ENCODE peak calls at places on chromosome 21, in ten cellular contexts. T is DND-41; Q is right lobe of liver; D is prostate gland; W is left ventricle myocardium inferior; A is tibial artery; P is neural progenitor cell; U is right atrium auricular region; R is CD8-positive, alpha-beta memory T cell; V is heart right ventricle. B is an unnamed sample.

GRCh38 chr21:16347223-16347622 is 617.4 kb downstream of the USP25 start:
- DNase-seq in T (no peak), Q (no peak), D (no peak), W (no peak), A (no peak), P (no peak), U (no peak), R (no peak), V (no peak), B (no peak)

GRCh38 chr21:42219606-42220137 is 732 bp downstream of the ABCG1 start:
- DNase-seq in T (no peak), Q (no peak), D (no peak), W (peak; percentile 28), A (no peak), P (peak; percentile 57), U (no peak), R (no peak), V (peak; percentile 44), B (no peak)

GRCh38 chr21:17498586-17498985 is 14.3 kb upstream of the CXADR start:
- DNase-seq in T (no peak), Q (no peak), D (peak; percentile 14), W (no peak), A (no peak), P (no peak), U (no peak), R (no peak), V (no peak), B (no peak)

GRCh38 chr21:41764558-41765392 is 2.1 kb downstream of the RIPK4 start:
- DNase-seq in T (peak; percentile 55), Q (no peak), D (no peak), W (no peak), A (no peak), P (no peak), U (no peak), R (no peak), V (no peak), B (no peak)

GRCh38 chr21:17506936-17507335 is 5.9 kb upstream of the CXADR start:
- DNase-seq in T (no peak), Q (no peak), D (no peak), W (no peak), A (no peak), P (no peak), U (no peak), R (no peak), V (no peak), B (no peak)

GRCh38 chr21:15326032-15326867 is 261.4 kb upstream of the NRIP1 start:
- DNase-seq in T (no peak), Q (no peak), D (no peak), W (no peak), A (no peak), P (no peak), U (no peak), R (no peak), V (no peak), B (no peak)

GRCh38 chr21:39915881-39916280 is 48.6 kb downstream of the PCP4 start:
- DNase-seq in T (no peak), Q (no peak), D (no peak), W (no peak), A (no peak), P (no peak), U (no peak), R (no peak), V (no peak), B (no peak)

GRCh38 chr21:31612889-31613785 is 46.4 kb upstream of the SOD1 start:
- DNase-seq in T (no peak), Q (no peak), D (no peak), W (no peak), A (no peak), P (peak; percentile 67), U (no peak), R (no peak), V (no peak), B (no peak)

GRCh38 chr21:37338671-37339526 is 27.7 kb upstream of the DYRK1A start:
- DNase-seq in T (no peak), Q (no peak), D (no peak), W (peak; percentile 42), A (peak; percentile 69), P (no peak), U (peak; percentile 86), R (no peak), V (peak; percentile 37), B (no peak)
- H3K4me1 ChIP-seq in T (no peaks in the 10 kb centered on the region), Q (no peaks in the 10 kb centered on the region), D (no peaks in the 10 kb centered on the region), W (peaks cover 29% of the 10 kb centered on the region), A (peaks cover 22% of the 10 kb centered on the region), P (peaks cover 8% of the 10 kb centered on the region), U (no peaks in the 10 kb centered on the region), R (no peaks in the 10 kb centered on the region), V (peaks cover 13% of the 10 kb centered on the region), B (no peaks in the 10 kb centered on the region)

GRCh38 chr21:29299046-29299905 is 554 bp downstream of the BACH1 start:
- DNase-seq in T (peak; percentile 63), Q (peak; percentile 69), D (peak; percentile 31), W (peak; percentile 69), A (peak; percentile 75), P (peak; percentile 78), U (peak; percentile 78), R (peak; percentile 70), V (peak; percentile 65), B (peak; percentile 67)
- H3K4me1 ChIP-seq in T (peaks cover 56% of the 10 kb centered on the region), Q (peaks cover 26% of the 10 kb centered on the region), D (no peaks in the 10 kb centered on the region), W (peaks cover 63% of the 10 kb centered on the region), A (peaks cover 51% of the 10 kb centered on the region), P (peaks cover 12% of the 10 kb centered on the region), U (no peaks in the 10 kb centered on the region), R (peaks cover 55% of the 10 kb centered on the region), V (peaks cover 47% of the 10 kb centered on the region), B (peaks cover 62% of the 10 kb centered on the region)

GRCh38 chr21:44878053-44878982 is 4.8 kb upstream of the PTTG1IP start:
- DNase-seq in T (no peak), Q (peak; percentile 73), D (no peak), W (peak; percentile 9), A (no peak), P (no peak), U (no peak), R (no peak), V (peak; percentile 1), B (no peak)
- H3K4me1 ChIP-seq in T (peaks cover 20% of the 10 kb centered on the region), Q (peaks cover 19% of the 10 kb centered on the region), D (no peaks in the 10 kb centered on the region), W (peaks cover 31% of the 10 kb centered on the region), A (peaks cover 18% of the 10 kb centered on the region), P (peaks cover 4% of the 10 kb centered on the region), U (no peaks in the 10 kb centered on the region), R (peaks cover 31% of the 10 kb centered on the region), V (peaks cover 4% of the 10 kb centered on the region), B (peaks cover 23% of the 10 kb centered on the region)

DNA sequence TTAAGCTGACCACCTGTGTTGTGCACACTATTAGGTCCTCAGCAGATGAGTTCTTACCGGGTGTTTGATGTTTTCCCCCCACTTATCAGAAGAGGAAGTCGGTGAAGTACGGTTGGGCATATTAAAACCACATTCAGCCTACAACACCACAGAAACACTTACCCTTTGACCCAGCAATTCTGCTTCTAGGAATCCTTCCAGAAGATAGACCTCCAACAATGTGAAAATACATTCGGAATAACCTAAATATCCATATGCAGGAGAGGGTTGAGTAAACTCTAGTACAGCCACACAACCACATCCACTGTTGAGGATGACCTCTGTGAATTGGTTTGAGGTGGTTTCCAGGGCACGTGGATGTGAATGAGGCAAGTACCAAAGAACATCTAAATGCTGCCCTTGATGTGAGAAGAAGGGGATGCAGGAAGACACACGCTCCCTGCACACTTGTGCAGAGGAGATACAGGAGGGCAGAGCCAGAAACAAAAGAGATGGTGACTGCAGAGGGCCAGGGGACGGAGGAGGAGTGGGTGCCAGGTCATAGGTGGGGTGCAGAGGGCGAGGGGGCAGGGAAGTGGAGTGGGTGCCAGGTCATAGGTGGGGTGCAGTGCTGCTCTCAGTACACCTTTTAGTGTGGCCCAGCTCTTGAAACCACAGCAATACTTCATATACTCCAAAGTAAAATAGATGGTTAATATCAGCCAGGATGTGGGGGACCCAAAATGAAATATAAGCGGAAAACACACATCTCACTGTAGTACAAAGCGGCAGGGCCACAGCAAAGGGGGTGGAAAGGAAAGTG is 12.8 kb downstream of the ADARB1 start:
- DNase-seq in T (peak; percentile 70), Q (no peak), D (no peak), W (no peak), A (no peak), P (no peak), U (no peak), R (no peak), V (no peak), B (no peak)
- H3K4me1 ChIP-seq in T (peaks cover 51% of the 10 kb centered on the region), Q (no peaks in the 10 kb centered on the region), D (peaks cover 7% of the 10 kb centered on the region), W (peaks cover 69% of the 10 kb centered on the region), A (peaks cover 100% of the 10 kb centered on the region), P (peaks cover 9% of the 10 kb centered on the region), U (no peaks in the 10 kb centered on the region), R (peaks cover 71% of the 10 kb centered on the region), V (peaks cover 44% of the 10 kb centered on the region), B (peaks cover 54% of the 10 kb centered on the region)

DNA sequence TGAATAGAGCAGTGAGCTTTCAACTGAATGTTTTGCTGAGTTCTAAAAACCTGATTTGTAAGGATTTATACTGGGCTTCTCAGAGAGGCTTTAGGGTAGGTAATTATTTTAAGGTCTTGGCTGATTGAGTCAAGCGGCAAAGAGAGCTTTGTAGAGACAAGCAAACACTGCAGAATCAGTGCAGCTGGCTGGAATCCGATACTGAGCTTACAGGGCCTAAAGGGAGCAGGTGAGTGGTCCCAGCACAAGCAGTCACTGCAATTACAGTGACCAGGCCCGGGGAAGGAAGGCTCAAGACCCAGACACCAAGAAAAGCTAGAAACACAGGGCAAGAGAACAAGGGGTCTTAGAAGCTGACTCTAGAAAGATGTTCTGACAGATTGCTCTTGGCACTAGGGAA is 54.3 kb downstream of the KCNJ15 start:
- DNase-seq in T (no peak), Q (no peak), D (no peak), W (no peak), A (no peak), P (peak; percentile 47), U (no peak), R (no peak), V (no peak), B (no peak)
- H3K4me1 ChIP-seq in T (no peaks in the 10 kb centered on the region), Q (peaks cover 16% of the 10 kb centered on the region), D (no peaks in the 10 kb centered on the region), W (peaks cover 19% of the 10 kb centered on the region), A (peaks cover 23% of the 10 kb centered on the region), P (peaks cover 13% of the 10 kb centered on the region), U (no peaks in the 10 kb centered on the region), R (peaks cover under 1% of the 10 kb centered on the region), V (peaks cover 10% of the 10 kb centered on the region), B (no peaks in the 10 kb centered on the region)

DNA sequence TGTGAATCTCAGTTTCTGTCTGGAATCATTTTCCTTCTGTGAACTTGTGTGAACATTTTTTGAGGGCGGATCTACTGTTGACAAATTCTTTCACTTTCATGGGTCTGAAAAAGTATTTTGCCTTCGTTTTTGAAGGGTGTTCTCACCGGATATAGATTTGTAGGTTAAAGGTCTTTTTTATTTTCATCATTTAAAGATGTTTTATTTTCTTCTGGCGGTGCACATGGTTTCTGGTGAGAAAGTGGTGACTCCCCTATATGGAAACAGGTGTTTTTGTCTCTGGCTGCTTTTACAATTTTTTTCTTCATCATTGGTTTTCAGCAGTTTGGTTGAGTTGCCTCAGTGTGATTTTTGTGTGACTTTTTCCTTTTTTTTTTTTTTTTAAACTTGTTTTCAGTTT is 94.9 kb downstream of the DYRK1A start:
- DNase-seq in T (no peak), Q (no peak), D (no peak), W (no peak), A (no peak), P (no peak), U (no peak), R (peak; percentile 69), V (no peak), B (peak; percentile 74)
- H3K4me1 ChIP-seq in T (peaks cover 4% of the 10 kb centered on the region), Q (peaks cover 37% of the 10 kb centered on the region), D (peaks cover 13% of the 10 kb centered on the region), W (peaks cover 93% of the 10 kb centered on the region), A (peaks cover 90% of the 10 kb centered on the region), P (peaks cover 45% of the 10 kb centered on the region), U (no peaks in the 10 kb centered on the region), R (peaks cover 56% of the 10 kb centered on the region), V (peaks cover 83% of the 10 kb centered on the region), B (peaks cover 60% of the 10 kb centered on the region)

B was measured in CD4-positive, CD25-positive, alpha-beta regulatory T cell.